ENCODE peak calls at places on chromosome 1, in four cellular contexts. One of them, this sample, is unnamed.

GRCh38 chr1:76048194-76048593 is 26.4 kb upstream of the ST6GALNAC3 start:
- DNase-seq in keratinocyte: no peak
- DNase-seq in foreskin keratinocyte: no peak
- DNase-seq in naive thymus-derived CD4-positive, alpha-beta T cell: no peak
- DNase-seq in this sample: no peak

GRCh38 chr1:2567083-2567679 is 11.0 kb downstream of the TNFRSF14 start:
- DNase-seq in keratinocyte: no peak
- DNase-seq in naive thymus-derived CD4-positive, alpha-beta T cell: no peak
- DNase-seq in foreskin keratinocyte: no peak
- DNase-seq in this sample: no peak

GRCh38 chr1:5953386-5953785 is 38.8 kb downstream of the NPHP4 start:
- DNase-seq in keratinocyte: no peak
- DNase-seq in naive thymus-derived CD4-positive, alpha-beta T cell: no peak
- DNase-seq in foreskin keratinocyte: no peak
- DNase-seq in this sample: no peak

GRCh38 chr1:205247130-205247921 is 19.6 kb downstream of the TMCC2 start:
- DNase-seq in keratinocyte: no peak
- DNase-seq in naive thymus-derived CD4-positive, alpha-beta T cell: no peak
- DNase-seq in foreskin keratinocyte: no peak
- DNase-seq in this sample: no peak

GRCh38 chr1:166999090-166999489 is 10.0 kb downstream of the MAEL start:
- DNase-seq in keratinocyte: no peak
- DNase-seq in foreskin keratinocyte: no peak
- DNase-seq in naive thymus-derived CD4-positive, alpha-beta T cell: no peak
- DNase-seq in this sample: no peak

GRCh38 chr1:168513656-168514404 is 30.0 kb downstream of the XCL2 start:
- DNase-seq in keratinocyte: no peak
- DNase-seq in naive thymus-derived CD4-positive, alpha-beta T cell: no peak
- DNase-seq in foreskin keratinocyte: no peak
- DNase-seq in this sample: no peak

GRCh38 chr1:169941982-169942830 is 48.5 kb upstream of the SCYL3 start:
- DNase-seq in keratinocyte: no peak
- DNase-seq in naive thymus-derived CD4-positive, alpha-beta T cell: no peak
- DNase-seq in foreskin keratinocyte: no peak
- DNase-seq in this sample: no peak

GRCh38 chr1:117534995-117535467 is 70.8 kb upstream of the TENT5C start:
- DNase-seq in keratinocyte: peak
- DNase-seq in foreskin keratinocyte: peak
- DNase-seq in naive thymus-derived CD4-positive, alpha-beta T cell: peak
- DNase-seq in this sample: no peak

GRCh38 chr1:229370601-229371021 is 27.8 kb upstream of the CCSAP start:
- DNase-seq in foreskin keratinocyte: no peak
- DNase-seq in naive thymus-derived CD4-positive, alpha-beta T cell: no peak
- DNase-seq in keratinocyte: no peak
- DNase-seq in this sample: no peak

GRCh38 chr1:213603087-213603486 is 384.7 kb upstream of the PROX1 start:
- DNase-seq in keratinocyte: no peak
- DNase-seq in naive thymus-derived CD4-positive, alpha-beta T cell: no peak
- DNase-seq in foreskin keratinocyte: no peak
- DNase-seq in this sample: no peak

GRCh38 chr1:234315091-234315541 is 58.1 kb upstream of the COA6 start:
- DNase-seq in keratinocyte: peak
- DNase-seq in naive thymus-derived CD4-positive, alpha-beta T cell: peak
- DNase-seq in foreskin keratinocyte: peak
- DNase-seq in this sample: peak

GRCh38 chr1:48236716-48237470 is 14.4 kb downstream of the SLC5A9 start:
- DNase-seq in foreskin keratinocyte: peak
- DNase-seq in naive thymus-derived CD4-positive, alpha-beta T cell: peak
- DNase-seq in keratinocyte: peak
- DNase-seq in this sample: peak

GRCh38 chr1:6423321-6423999 is 1.1 kb upstream of the ESPN start:
- DNase-seq in naive thymus-derived CD4-positive, alpha-beta T cell: peak
- DNase-seq in foreskin keratinocyte: peak
- DNase-seq in keratinocyte: no peak
- DNase-seq in this sample: no peak

GRCh38 chr1:89887270-89887669 is 66.4 kb downstream of the LRRC8D start:
- DNase-seq in keratinocyte: no peak
- DNase-seq in foreskin keratinocyte: peak
- DNase-seq in naive thymus-derived CD4-positive, alpha-beta T cell: no peak
- DNase-seq in this sample: peak

GRCh38 chr1:208850441-208850840 is 606.3 kb upstream of the PLXNA2 start:
- DNase-seq in naive thymus-derived CD4-positive, alpha-beta T cell: no peak
- DNase-seq in foreskin keratinocyte: no peak
- DNase-seq in keratinocyte: no peak
- DNase-seq in this sample: no peak

GRCh38 chr1:27556781-27557595 is 47.0 kb downstream of the AHDC1 start:
- DNase-seq in naive thymus-derived CD4-positive, alpha-beta T cell: peak
- DNase-seq in keratinocyte: peak
- DNase-seq in foreskin keratinocyte: peak
- DNase-seq in this sample: no peak

GRCh38 chr1:94709891-94710581 is 110.1 kb upstream of the SLC44A3 start:
- DNase-seq in naive thymus-derived CD4-positive, alpha-beta T cell: no peak
- DNase-seq in keratinocyte: no peak
- DNase-seq in foreskin keratinocyte: peak
- DNase-seq in this sample: no peak

GRCh38 chr1:51071291-51071690 is 30.7 kb upstream of the C1orf185 start:
- DNase-seq in foreskin keratinocyte: no peak
- DNase-seq in keratinocyte: no peak
- DNase-seq in naive thymus-derived CD4-positive, alpha-beta T cell: no peak
- DNase-seq in this sample: no peak

GRCh38 chr1:169364948-169365347 is 2.6 kb downstream of the NME7 start:
- DNase-seq in naive thymus-derived CD4-positive, alpha-beta T cell: no peak
- DNase-seq in keratinocyte: peak
- DNase-seq in foreskin keratinocyte: peak
- DNase-seq in this sample: peak

GRCh38 chr1:9473032-9473792 is 66.1 kb upstream of the SLC25A33 start:
- DNase-seq in keratinocyte: peak
- DNase-seq in foreskin keratinocyte: peak
- DNase-seq in naive thymus-derived CD4-positive, alpha-beta T cell: no peak
- DNase-seq in this sample: peak

GRCh38 chr1:213820362-213821149 is 167.2 kb upstream of the PROX1 start:
- DNase-seq in naive thymus-derived CD4-positive, alpha-beta T cell: no peak
- DNase-seq in keratinocyte: no peak
- DNase-seq in foreskin keratinocyte: no peak
- DNase-seq in this sample: no peak

GRCh38 chr1:195097316-195097715 is 1510.9 kb downstream of the KCNT2 start:
- DNase-seq in keratinocyte: peak
- DNase-seq in naive thymus-derived CD4-positive, alpha-beta T cell: no peak
- DNase-seq in foreskin keratinocyte: peak
- DNase-seq in this sample: peak

GRCh38 chr1:220323717-220324116 is 51.5 kb upstream of the RAB3GAP2 start:
- DNase-seq in keratinocyte: no peak
- DNase-seq in foreskin keratinocyte: no peak
- DNase-seq in naive thymus-derived CD4-positive, alpha-beta T cell: no peak
- DNase-seq in this sample: no peak
- H3K27ac ChIP-seq in keratinocyte: no peak
- H3K27ac ChIP-seq in foreskin keratinocyte: no peak
- H3K27ac ChIP-seq in naive thymus-derived CD4-positive, alpha-beta T cell: no peak
- H3K27ac ChIP-seq in this sample: no peak

GRCh38 chr1:116336250-116336649 is 36.8 kb upstream of the ATP1A1 start:
- DNase-seq in keratinocyte: no peak
- DNase-seq in naive thymus-derived CD4-positive, alpha-beta T cell: no peak
- DNase-seq in foreskin keratinocyte: no peak
- DNase-seq in this sample: no peak

GRCh38 chr1:116337398-116337797 is 35.6 kb upstream of the ATP1A1 start:
- DNase-seq in keratinocyte: no peak
- DNase-seq in naive thymus-derived CD4-positive, alpha-beta T cell: no peak
- DNase-seq in foreskin keratinocyte: no peak
- DNase-seq in this sample: no peak

GRCh38 chr1:116340506-116341240 is 32.4 kb upstream of the ATP1A1 start:
- DNase-seq in foreskin keratinocyte: peak
- DNase-seq in naive thymus-derived CD4-positive, alpha-beta T cell: no peak
- DNase-seq in keratinocyte: peak
- DNase-seq in this sample: peak

GRCh38 chr1:116335847-116336246 is 37.2 kb upstream of the ATP1A1 start:
- DNase-seq in naive thymus-derived CD4-positive, alpha-beta T cell: no peak
- DNase-seq in foreskin keratinocyte: no peak
- DNase-seq in keratinocyte: no peak
- DNase-seq in this sample: no peak

DNA sequence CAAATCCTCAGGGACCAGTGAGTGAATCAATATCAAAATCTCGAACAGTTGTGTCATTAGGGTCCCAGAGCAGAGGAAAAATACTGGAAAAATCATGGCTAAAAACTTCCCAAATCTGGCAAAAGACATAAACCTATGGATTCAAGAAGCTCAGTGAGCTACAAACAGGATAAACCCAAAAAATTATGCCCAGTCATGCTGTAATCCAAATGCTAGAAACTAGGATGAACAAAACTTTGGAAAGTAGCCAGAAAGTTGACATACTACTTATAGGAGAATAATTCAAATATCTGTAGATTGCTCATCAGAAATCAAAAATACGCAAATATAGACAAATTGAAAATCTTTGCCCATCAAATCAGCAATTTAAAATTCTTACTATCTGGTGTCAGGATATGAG is 34.6 kb upstream of the ATP1A1 start:
- DNase-seq in foreskin keratinocyte: no peak
- DNase-seq in keratinocyte: no peak
- DNase-seq in naive thymus-derived CD4-positive, alpha-beta T cell: no peak
- DNase-seq in this sample: no peak
- H3K27ac ChIP-seq in foreskin keratinocyte: no peak
- H3K27ac ChIP-seq in keratinocyte: no peak
- H3K27ac ChIP-seq in naive thymus-derived CD4-positive, alpha-beta T cell: no peak
- H3K27ac ChIP-seq in this sample: no peak

GRCh38 chr1:211519602-211520001 is 27.6 kb upstream of the RD3 start:
- DNase-seq in naive thymus-derived CD4-positive, alpha-beta T cell: no peak
- DNase-seq in foreskin keratinocyte: no peak
- DNase-seq in keratinocyte: no peak
- DNase-seq in this sample: no peak

GRCh38 chr1:211522804-211523203 is 30.8 kb upstream of the RD3 start:
- DNase-seq in naive thymus-derived CD4-positive, alpha-beta T cell: no peak
- DNase-seq in foreskin keratinocyte: no peak
- DNase-seq in keratinocyte: no peak
- DNase-seq in this sample: no peak

GRCh38 chr1:211521102-211521815 is 29.3 kb upstream of the RD3 start:
- DNase-seq in foreskin keratinocyte: no peak
- DNase-seq in naive thymus-derived CD4-positive, alpha-beta T cell: no peak
- DNase-seq in keratinocyte: no peak
- DNase-seq in this sample: no peak

GRCh38 chr1:211518330-211519289 is 26.6 kb upstream of the RD3 start:
- DNase-seq in naive thymus-derived CD4-positive, alpha-beta T cell: no peak
- DNase-seq in keratinocyte: no peak
- DNase-seq in foreskin keratinocyte: no peak
- DNase-seq in this sample: no peak

GRCh38 chr1:211520641-211521040 is 28.7 kb upstream of the RD3 start:
- DNase-seq in foreskin keratinocyte: no peak
- DNase-seq in naive thymus-derived CD4-positive, alpha-beta T cell: no peak
- DNase-seq in keratinocyte: no peak
- DNase-seq in this sample: no peak
- H3K27ac ChIP-seq in foreskin keratinocyte: no peak
- H3K27ac ChIP-seq in naive thymus-derived CD4-positive, alpha-beta T cell: no peak
- H3K27ac ChIP-seq in keratinocyte: no peak
- H3K27ac ChIP-seq in this sample: no peak

DNA sequence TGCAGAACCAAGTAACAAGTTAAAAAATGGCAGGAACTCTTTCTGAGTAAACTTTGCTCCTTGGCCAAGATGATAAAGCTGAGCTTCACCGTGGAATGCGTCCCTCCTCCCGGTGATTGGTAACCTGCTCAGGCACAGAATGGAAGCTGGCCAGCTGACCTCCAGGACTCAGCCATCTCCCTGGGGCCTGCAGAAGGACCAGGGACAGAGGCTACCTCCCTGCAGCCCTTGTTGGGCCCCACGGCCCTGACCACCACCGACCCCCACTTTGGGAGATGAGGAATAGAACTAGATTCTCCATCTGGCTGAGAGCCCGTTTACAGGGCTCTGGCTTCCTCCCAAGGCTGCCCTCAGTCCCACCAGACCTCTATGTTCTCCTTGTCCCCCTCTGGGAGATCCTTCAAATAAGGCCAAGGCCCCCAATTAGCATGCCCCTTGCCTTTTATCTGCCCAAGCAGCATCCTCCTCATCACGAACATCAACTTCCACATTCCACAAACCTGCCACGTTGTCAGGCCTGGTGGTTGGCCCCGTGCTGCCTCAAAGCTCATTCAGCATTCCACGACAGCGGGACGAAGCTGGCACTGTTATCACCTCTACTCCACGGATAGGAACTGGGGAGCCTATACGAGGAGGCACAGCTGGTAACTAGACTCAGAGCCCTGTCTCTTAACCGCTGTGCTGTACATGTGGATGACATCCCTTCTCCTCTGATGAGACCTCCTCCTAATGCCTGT is 74.1 kb downstream of the CD34 start:
- DNase-seq in foreskin keratinocyte: no peak
- DNase-seq in naive thymus-derived CD4-positive, alpha-beta T cell: no peak
- DNase-seq in keratinocyte: no peak
- DNase-seq in this sample: no peak
- H3K27ac ChIP-seq in foreskin keratinocyte: no peak
- H3K27ac ChIP-seq in naive thymus-derived CD4-positive, alpha-beta T cell: peak
- H3K27ac ChIP-seq in keratinocyte: no peak
- H3K27ac ChIP-seq in this sample: no peak

This sample was measured in epithelial cell of prostate.